ENCODE peak calls at places on chromosome 10, in seven cellular contexts. One of them, this sample, is unnamed.

GRCh38 chr10:84948644-84949043 is 620.3 kb downstream of the CCSER2 start:
- DNase-seq in mammary epithelial cell: no peak
- DNase-seq in left ventricle myocardium inferior: no peak
- DNase-seq in CD8-positive, alpha-beta T cell: no peak
- DNase-seq in psoas muscle: no peak
- DNase-seq in GM06990: no peak
- DNase-seq in right atrium auricular region: no peak
- DNase-seq in this sample: no peak

GRCh38 chr10:86299562-86299961 is 67.0 kb downstream of the GRID1 start:
- DNase-seq in mammary epithelial cell: no peak
- DNase-seq in CD8-positive, alpha-beta T cell: no peak
- DNase-seq in psoas muscle: no peak
- DNase-seq in left ventricle myocardium inferior: no peak
- DNase-seq in GM06990: no peak
- DNase-seq in right atrium auricular region: no peak
- DNase-seq in this sample: no peak

GRCh38 chr10:5944389-5945202 is 32.7 kb downstream of the IL15RA start:
- DNase-seq in GM06990: no peak
- DNase-seq in left ventricle myocardium inferior: peak
- DNase-seq in right atrium auricular region: peak
- DNase-seq in mammary epithelial cell: peak
- DNase-seq in psoas muscle: peak
- DNase-seq in CD8-positive, alpha-beta T cell: no peak
- DNase-seq in this sample: no peak

GRCh38 chr10:78277734-78278404 is 244.2 kb downstream of the RPS24 start:
- DNase-seq in GM06990: no peak
- DNase-seq in CD8-positive, alpha-beta T cell: no peak
- DNase-seq in left ventricle myocardium inferior: peak
- DNase-seq in right atrium auricular region: peak
- DNase-seq in psoas muscle: peak
- DNase-seq in mammary epithelial cell: no peak
- DNase-seq in this sample: no peak

GRCh38 chr10:114523876-114524275 is 119.6 kb upstream of the AFAP1L2 start:
- DNase-seq in mammary epithelial cell: no peak
- DNase-seq in left ventricle myocardium inferior: no peak
- DNase-seq in right atrium auricular region: no peak
- DNase-seq in GM06990: no peak
- DNase-seq in CD8-positive, alpha-beta T cell: no peak
- DNase-seq in psoas muscle: no peak
- DNase-seq in this sample: no peak

GRCh38 chr10:110378533-110379108 is 73.9 kb upstream of the SMNDC1 start:
- DNase-seq in GM06990: no peak
- DNase-seq in mammary epithelial cell: no peak
- DNase-seq in CD8-positive, alpha-beta T cell: no peak
- DNase-seq in right atrium auricular region: no peak
- DNase-seq in psoas muscle: no peak
- DNase-seq in left ventricle myocardium inferior: no peak
- DNase-seq in this sample: no peak

GRCh38 chr10:57694956-57695605 is 572.6 kb downstream of the IPMK start:
- DNase-seq in right atrium auricular region: no peak
- DNase-seq in left ventricle myocardium inferior: no peak
- DNase-seq in GM06990: no peak
- DNase-seq in psoas muscle: no peak
- DNase-seq in CD8-positive, alpha-beta T cell: no peak
- DNase-seq in mammary epithelial cell: peak
- DNase-seq in this sample: no peak

GRCh38 chr10:6298428-6298827 is 95.7 kb downstream of the PFKFB3 start:
- DNase-seq in left ventricle myocardium inferior: no peak
- DNase-seq in right atrium auricular region: no peak
- DNase-seq in psoas muscle: no peak
- DNase-seq in CD8-positive, alpha-beta T cell: no peak
- DNase-seq in mammary epithelial cell: no peak
- DNase-seq in GM06990: no peak
- DNase-seq in this sample: no peak

GRCh38 chr10:132443605-132443997 is 46.6 kb downstream of the PWWP2B start:
- DNase-seq in psoas muscle: peak
- DNase-seq in CD8-positive, alpha-beta T cell: peak
- DNase-seq in mammary epithelial cell: no peak
- DNase-seq in left ventricle myocardium inferior: no peak
- DNase-seq in GM06990: no peak
- DNase-seq in right atrium auricular region: no peak
- DNase-seq in this sample: no peak

GRCh38 chr10:93629636-93630291 is 17.4 kb downstream of the PDE6C start:
- DNase-seq in left ventricle myocardium inferior: no peak
- DNase-seq in psoas muscle: no peak
- DNase-seq in CD8-positive, alpha-beta T cell: no peak
- DNase-seq in mammary epithelial cell: no peak
- DNase-seq in GM06990: no peak
- DNase-seq in right atrium auricular region: no peak
- DNase-seq in this sample: no peak

GRCh38 chr10:49272251-49273081 is 26.5 kb upstream of the C10orf71 start:
- DNase-seq in left ventricle myocardium inferior: peak
- DNase-seq in GM06990: no peak
- DNase-seq in CD8-positive, alpha-beta T cell: no peak
- DNase-seq in right atrium auricular region: peak
- DNase-seq in mammary epithelial cell: no peak
- DNase-seq in psoas muscle: peak
- DNase-seq in this sample: peak

GRCh38 chr10:101140950-101141621 is 10.0 kb downstream of the TLX1 start:
- DNase-seq in mammary epithelial cell: no peak
- DNase-seq in right atrium auricular region: no peak
- DNase-seq in left ventricle myocardium inferior: no peak
- DNase-seq in CD8-positive, alpha-beta T cell: no peak
- DNase-seq in psoas muscle: no peak
- DNase-seq in GM06990: no peak
- DNase-seq in this sample: no peak

GRCh38 chr10:71354771-71355170 is 35.7 kb downstream of the SLC29A3 start:
- DNase-seq in psoas muscle: no peak
- DNase-seq in mammary epithelial cell: no peak
- DNase-seq in right atrium auricular region: no peak
- DNase-seq in CD8-positive, alpha-beta T cell: no peak
- DNase-seq in left ventricle myocardium inferior: no peak
- DNase-seq in GM06990: no peak
- DNase-seq in this sample: no peak

GRCh38 chr10:83915801-83916200 is 223.5 kb upstream of the GHITM start:
- DNase-seq in mammary epithelial cell: no peak
- DNase-seq in CD8-positive, alpha-beta T cell: no peak
- DNase-seq in left ventricle myocardium inferior: no peak
- DNase-seq in right atrium auricular region: no peak
- DNase-seq in psoas muscle: no peak
- DNase-seq in GM06990: no peak
- DNase-seq in this sample: no peak

GRCh38 chr10:114174462-114175190 is 623 bp upstream of the CCDC186 start:
- DNase-seq in mammary epithelial cell: peak
- DNase-seq in psoas muscle: peak
- DNase-seq in GM06990: no peak
- DNase-seq in right atrium auricular region: peak
- DNase-seq in CD8-positive, alpha-beta T cell: peak
- DNase-seq in left ventricle myocardium inferior: peak
- DNase-seq in this sample: no peak

GRCh38 chr10:8061274-8062211 is 7.1 kb downstream of the GATA3 start:
- DNase-seq in mammary epithelial cell: peak
- DNase-seq in CD8-positive, alpha-beta T cell: peak
- DNase-seq in psoas muscle: no peak
- DNase-seq in left ventricle myocardium inferior: no peak
- DNase-seq in GM06990: peak
- DNase-seq in right atrium auricular region: no peak
- DNase-seq in this sample: no peak

GRCh38 chr10:71074176-71074755 is 138.1 kb upstream of the UNC5B start:
- DNase-seq in psoas muscle: no peak
- DNase-seq in CD8-positive, alpha-beta T cell: no peak
- DNase-seq in left ventricle myocardium inferior: no peak
- DNase-seq in mammary epithelial cell: peak
- DNase-seq in right atrium auricular region: no peak
- DNase-seq in GM06990: no peak
- DNase-seq in this sample: no peak

GRCh38 chr10:43688348-43688892 is 39.7 kb upstream of the ZNF32 start:
- DNase-seq in psoas muscle: no peak
- DNase-seq in mammary epithelial cell: no peak
- DNase-seq in left ventricle myocardium inferior: no peak
- DNase-seq in right atrium auricular region: no peak
- DNase-seq in GM06990: no peak
- DNase-seq in CD8-positive, alpha-beta T cell: no peak
- DNase-seq in this sample: no peak

GRCh38 chr10:43685744-43686143 is 37.1 kb upstream of the ZNF32 start:
- DNase-seq in right atrium auricular region: no peak
- DNase-seq in GM06990: no peak
- DNase-seq in left ventricle myocardium inferior: peak
- DNase-seq in psoas muscle: no peak
- DNase-seq in CD8-positive, alpha-beta T cell: no peak
- DNase-seq in mammary epithelial cell: no peak
- DNase-seq in this sample: no peak

GRCh38 chr10:43687373-43687772 is 38.7 kb upstream of the ZNF32 start:
- DNase-seq in mammary epithelial cell: no peak
- DNase-seq in left ventricle myocardium inferior: no peak
- DNase-seq in right atrium auricular region: no peak
- DNase-seq in GM06990: no peak
- DNase-seq in psoas muscle: no peak
- DNase-seq in CD8-positive, alpha-beta T cell: no peak
- DNase-seq in this sample: no peak

GRCh38 chr10:43684198-43684559 is 35.5 kb upstream of the ZNF32 start:
- DNase-seq in left ventricle myocardium inferior: no peak
- DNase-seq in right atrium auricular region: no peak
- DNase-seq in CD8-positive, alpha-beta T cell: no peak
- DNase-seq in mammary epithelial cell: no peak
- DNase-seq in GM06990: no peak
- DNase-seq in psoas muscle: no peak
- DNase-seq in this sample: no peak

DNA sequence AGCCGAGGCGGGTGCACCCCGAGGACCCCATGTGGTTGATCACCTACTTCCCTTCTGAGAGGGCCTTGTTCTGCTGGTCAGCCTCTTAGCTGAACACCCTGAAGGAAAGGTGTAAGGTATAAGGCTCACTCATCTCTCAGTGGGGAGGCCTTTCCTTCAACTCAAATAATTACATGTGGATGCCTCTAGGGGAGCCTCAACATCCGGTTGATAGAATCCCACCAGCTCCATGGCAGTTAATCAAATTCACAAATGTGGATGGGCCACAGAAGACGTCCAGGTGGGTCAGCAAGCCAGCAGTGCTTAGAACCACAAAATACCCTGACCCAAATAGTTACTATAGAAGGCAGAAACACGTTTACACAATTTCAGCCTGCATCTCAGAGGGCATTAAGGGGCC is 37.7 kb upstream of the ZNF32 start:
- DNase-seq in GM06990: no peak
- DNase-seq in left ventricle myocardium inferior: no peak
- DNase-seq in mammary epithelial cell: no peak
- DNase-seq in psoas muscle: no peak
- DNase-seq in right atrium auricular region: no peak
- DNase-seq in CD8-positive, alpha-beta T cell: no peak
- DNase-seq in this sample: no peak
- TF ChIP-seq CTCF in GM06990: no peak
- TF ChIP-seq CTCF in left ventricle myocardium inferior: peak
- TF ChIP-seq CTCF in mammary epithelial cell: no peak
- TF ChIP-seq CTCF in psoas muscle: no peak
- TF ChIP-seq CTCF in right atrium auricular region: peak
- TF ChIP-seq CTCF in CD8-positive, alpha-beta T cell: no peak
- TF ChIP-seq CTCF in this sample: no peak

GRCh38 chr10:127984944-127985343 is 78.0 kb downstream of the PTPRE start:
- DNase-seq in psoas muscle: no peak
- DNase-seq in GM06990: no peak
- DNase-seq in CD8-positive, alpha-beta T cell: no peak
- DNase-seq in mammary epithelial cell: no peak
- DNase-seq in right atrium auricular region: no peak
- DNase-seq in left ventricle myocardium inferior: no peak
- DNase-seq in this sample: no peak
- TF ChIP-seq CTCF in psoas muscle: no peak
- TF ChIP-seq CTCF in GM06990: no peak
- TF ChIP-seq CTCF in CD8-positive, alpha-beta T cell: no peak
- TF ChIP-seq CTCF in mammary epithelial cell: no peak
- TF ChIP-seq CTCF in right atrium auricular region: no peak
- TF ChIP-seq CTCF in left ventricle myocardium inferior: no peak
- TF ChIP-seq CTCF in this sample: no peak

GRCh38 chr10:127999801-128000200 is 92.9 kb downstream of the PTPRE start:
- DNase-seq in CD8-positive, alpha-beta T cell: no peak
- DNase-seq in mammary epithelial cell: no peak
- DNase-seq in right atrium auricular region: no peak
- DNase-seq in GM06990: no peak
- DNase-seq in left ventricle myocardium inferior: no peak
- DNase-seq in psoas muscle: no peak
- DNase-seq in this sample: no peak

GRCh38 chr10:127997241-127997640 is 90.3 kb downstream of the PTPRE start:
- DNase-seq in mammary epithelial cell: no peak
- DNase-seq in right atrium auricular region: no peak
- DNase-seq in left ventricle myocardium inferior: no peak
- DNase-seq in GM06990: no peak
- DNase-seq in psoas muscle: no peak
- DNase-seq in CD8-positive, alpha-beta T cell: no peak
- DNase-seq in this sample: no peak

GRCh38 chr10:127999291-127999690 is 92.4 kb downstream of the PTPRE start:
- DNase-seq in GM06990: no peak
- DNase-seq in CD8-positive, alpha-beta T cell: no peak
- DNase-seq in left ventricle myocardium inferior: no peak
- DNase-seq in right atrium auricular region: no peak
- DNase-seq in mammary epithelial cell: no peak
- DNase-seq in psoas muscle: no peak
- DNase-seq in this sample: no peak

GRCh38 chr10:127997937-127998336 is 91.0 kb downstream of the PTPRE start:
- DNase-seq in psoas muscle: no peak
- DNase-seq in GM06990: no peak
- DNase-seq in CD8-positive, alpha-beta T cell: no peak
- DNase-seq in left ventricle myocardium inferior: no peak
- DNase-seq in mammary epithelial cell: no peak
- DNase-seq in right atrium auricular region: no peak
- DNase-seq in this sample: no peak

GRCh38 chr10:127998517-127999144 is 91.7 kb downstream of the PTPRE start:
- DNase-seq in mammary epithelial cell: no peak
- DNase-seq in CD8-positive, alpha-beta T cell: no peak
- DNase-seq in right atrium auricular region: no peak
- DNase-seq in GM06990: no peak
- DNase-seq in psoas muscle: no peak
- DNase-seq in left ventricle myocardium inferior: no peak
- DNase-seq in this sample: no peak
- TF ChIP-seq CTCF in mammary epithelial cell: no peak
- TF ChIP-seq CTCF in CD8-positive, alpha-beta T cell: no peak
- TF ChIP-seq CTCF in right atrium auricular region: no peak
- TF ChIP-seq CTCF in GM06990: no peak
- TF ChIP-seq CTCF in psoas muscle: no peak
- TF ChIP-seq CTCF in left ventricle myocardium inferior: no peak
- TF ChIP-seq CTCF in this sample: no peak

GRCh38 chr10:22105270-22105669 is 101.7 kb upstream of the DNAJC1 start:
- DNase-seq in right atrium auricular region: no peak
- DNase-seq in left ventricle myocardium inferior: no peak
- DNase-seq in CD8-positive, alpha-beta T cell: no peak
- DNase-seq in mammary epithelial cell: no peak
- DNase-seq in psoas muscle: no peak
- DNase-seq in GM06990: no peak
- DNase-seq in this sample: no peak

GRCh38 chr10:22103701-22104100 is 100.2 kb upstream of the DNAJC1 start:
- DNase-seq in CD8-positive, alpha-beta T cell: no peak
- DNase-seq in left ventricle myocardium inferior: no peak
- DNase-seq in GM06990: no peak
- DNase-seq in right atrium auricular region: no peak
- DNase-seq in mammary epithelial cell: peak
- DNase-seq in psoas muscle: no peak
- DNase-seq in this sample: no peak
- TF ChIP-seq CTCF in CD8-positive, alpha-beta T cell: peak
- TF ChIP-seq CTCF in left ventricle myocardium inferior: peak
- TF ChIP-seq CTCF in GM06990: peak
- TF ChIP-seq CTCF in right atrium auricular region: peak
- TF ChIP-seq CTCF in mammary epithelial cell: peak
- TF ChIP-seq CTCF in psoas muscle: peak
- TF ChIP-seq CTCF in this sample: peak

GRCh38 chr10:35488228-35488627 is 116.9 kb upstream of the GJD4 start:
- DNase-seq in psoas muscle: no peak
- DNase-seq in right atrium auricular region: no peak
- DNase-seq in left ventricle myocardium inferior: no peak
- DNase-seq in CD8-positive, alpha-beta T cell: no peak
- DNase-seq in mammary epithelial cell: no peak
- DNase-seq in GM06990: no peak
- DNase-seq in this sample: no peak
- TF ChIP-seq CTCF in psoas muscle: no peak
- TF ChIP-seq CTCF in right atrium auricular region: no peak
- TF ChIP-seq CTCF in left ventricle myocardium inferior: no peak
- TF ChIP-seq CTCF in CD8-positive, alpha-beta T cell: no peak
- TF ChIP-seq CTCF in mammary epithelial cell: no peak
- TF ChIP-seq CTCF in GM06990: no peak
- TF ChIP-seq CTCF in this sample: no peak

This sample was measured in osteocyte.